ENCODE peak calls at places on chromosomes 11 and 22, in four cellular contexts. One of them, this sample, is unnamed.
A peak's percentile ranks its signal among the peaks of the same experiment; 100 is the strongest.

GRCh38 chr22:39622881-39623367 is 52.4 kb downstream of the CACNA1I start:
- DNase-seq in Panc1: no peak
- DNase-seq in neural progenitor cell: peak; percentile 75
- DNase-seq in CD8-positive, alpha-beta T cell: peak; percentile 39
- DNase-seq in this sample: peak; percentile 75

GRCh38 chr11:22430286-22430685 is 92.1 kb downstream of the SLC17A6 start:
- DNase-seq in Panc1: no peak
- DNase-seq in CD8-positive, alpha-beta T cell: no peak
- DNase-seq in neural progenitor cell: no peak
- DNase-seq in this sample: no peak

GRCh38 chr11:73980001-73980960 is 2.4 kb downstream of the UCP2 start:
- DNase-seq in neural progenitor cell: no peak
- DNase-seq in CD8-positive, alpha-beta T cell: peak; percentile 67
- DNase-seq in Panc1: no peak
- DNase-seq in this sample: no peak

GRCh38 chr11:107293677-107294344 is 163.8 kb downstream of the CWF19L2 start:
- DNase-seq in neural progenitor cell: peak; percentile 9
- DNase-seq in CD8-positive, alpha-beta T cell: no peak
- DNase-seq in Panc1: no peak
- DNase-seq in this sample: no peak

GRCh38 chr11:106231591-106231990 is 154.1 kb downstream of the AASDHPPT start:
- DNase-seq in neural progenitor cell: peak; percentile 18
- DNase-seq in CD8-positive, alpha-beta T cell: no peak
- DNase-seq in Panc1: no peak
- DNase-seq in this sample: no peak

GRCh38 chr11:96075532-96075959 is 151.6 kb upstream of the MTMR2 start:
- DNase-seq in Panc1: no peak
- DNase-seq in neural progenitor cell: no peak
- DNase-seq in CD8-positive, alpha-beta T cell: no peak
- DNase-seq in this sample: no peak

GRCh38 chr22:18954333-18954732 is 18.2 kb upstream of the PRODH start:
- DNase-seq in Panc1: peak; percentile 12
- DNase-seq in neural progenitor cell: peak; percentile 81
- DNase-seq in CD8-positive, alpha-beta T cell: peak; percentile 20
- DNase-seq in this sample: peak; percentile 45

GRCh38 chr11:17831883-17832282 is 97.3 kb downstream of the KCNC1 start:
- DNase-seq in neural progenitor cell: no peak
- DNase-seq in Panc1: no peak
- DNase-seq in CD8-positive, alpha-beta T cell: no peak
- DNase-seq in this sample: no peak

GRCh38 chr11:34358258-34358665 is 452 bp upstream of the ABTB2 start:
- DNase-seq in Panc1: no peak
- DNase-seq in CD8-positive, alpha-beta T cell: peak; percentile 15
- DNase-seq in neural progenitor cell: peak; percentile 83
- DNase-seq in this sample: no peak

GRCh38 chr11:120555433-120555773 is 43.9 kb downstream of the GRIK4 start:
- DNase-seq in CD8-positive, alpha-beta T cell: no peak
- DNase-seq in Panc1: no peak
- DNase-seq in neural progenitor cell: no peak
- DNase-seq in this sample: no peak

GRCh38 chr11:61587951-61588695 is 7.2 kb upstream of the SYT7 start:
- DNase-seq in CD8-positive, alpha-beta T cell: peak; percentile 29
- DNase-seq in Panc1: no peak
- DNase-seq in neural progenitor cell: peak; percentile 76
- DNase-seq in this sample: no peak

GRCh38 chr11:61193596-61193995 is 9.7 kb upstream of the PGA3 start:
- DNase-seq in neural progenitor cell: no peak
- DNase-seq in CD8-positive, alpha-beta T cell: no peak
- DNase-seq in Panc1: no peak
- DNase-seq in this sample: no peak

GRCh38 chr22:50260434-50260800 is 1.1 kb downstream of the MAPK12 start:
- DNase-seq in Panc1: no peak
- DNase-seq in neural progenitor cell: no peak
- DNase-seq in CD8-positive, alpha-beta T cell: no peak
- DNase-seq in this sample: no peak

GRCh38 chr11:67345949-67346819 is 7.2 kb downstream of the POLD4 start:
- DNase-seq in CD8-positive, alpha-beta T cell: no peak
- DNase-seq in Panc1: peak; percentile 89
- DNase-seq in neural progenitor cell: peak; percentile 44
- DNase-seq in this sample: no peak

GRCh38 chr22:43497956-43498855 is 86.4 kb downstream of the MPPED1 start:
- DNase-seq in Panc1: no peak
- DNase-seq in CD8-positive, alpha-beta T cell: no peak
- DNase-seq in neural progenitor cell: no peak
- DNase-seq in this sample: no peak

GRCh38 chr11:121795206-121795605 is 320.8 kb downstream of the BLID start:
- DNase-seq in Panc1: no peak
- DNase-seq in neural progenitor cell: no peak
- DNase-seq in CD8-positive, alpha-beta T cell: no peak
- DNase-seq in this sample: no peak

GRCh38 chr22:38731703-38732161 is 24.1 kb downstream of the SUN2 start:
- DNase-seq in neural progenitor cell: no peak
- DNase-seq in Panc1: no peak
- DNase-seq in CD8-positive, alpha-beta T cell: no peak
- DNase-seq in this sample: no peak

GRCh38 chr11:5809905-5810792 is 1.4 kb downstream of the OR52N2 start:
- DNase-seq in Panc1: no peak
- DNase-seq in CD8-positive, alpha-beta T cell: no peak
- DNase-seq in neural progenitor cell: no peak
- DNase-seq in this sample: no peak

GRCh38 chr11:78145511-78146030 is 6.1 kb upstream of the ALG8 start:
- DNase-seq in neural progenitor cell: no peak
- DNase-seq in Panc1: no peak
- DNase-seq in CD8-positive, alpha-beta T cell: no peak
- DNase-seq in this sample: no peak

GRCh38 chr11:113835306-113835705 is 40.1 kb downstream of the USP28 start:
- DNase-seq in CD8-positive, alpha-beta T cell: no peak
- DNase-seq in neural progenitor cell: no peak
- DNase-seq in Panc1: no peak
- DNase-seq in this sample: no peak

GRCh38 chr22:44526431-44527115 is 28.5 kb upstream of the RTL6 start:
- DNase-seq in neural progenitor cell: no peak
- DNase-seq in CD8-positive, alpha-beta T cell: no peak
- DNase-seq in Panc1: no peak
- DNase-seq in this sample: no peak

GRCh38 chr11:78038697-78039313 is 15.7 kb upstream of the KCTD14 start:
- DNase-seq in CD8-positive, alpha-beta T cell: no peak
- DNase-seq in Panc1: no peak
- DNase-seq in neural progenitor cell: no peak
- DNase-seq in this sample: no peak

GRCh38 chr11:66639066-66639813 is 737 bp downstream of the RBM4 start:
- DNase-seq in Panc1: no peak
- DNase-seq in CD8-positive, alpha-beta T cell: no peak
- DNase-seq in neural progenitor cell: no peak
- DNase-seq in this sample: no peak

GRCh38 chr11:113474362-113475159 is 637 bp downstream of the DRD2 start:
- DNase-seq in Panc1: no peak
- DNase-seq in neural progenitor cell: peak; percentile 95
- DNase-seq in CD8-positive, alpha-beta T cell: no peak
- DNase-seq in this sample: peak; percentile 86

GRCh38 chr22:16974298-16975084 is 33.5 kb downstream of the GAB4 start:
- DNase-seq in neural progenitor cell: no peak
- DNase-seq in CD8-positive, alpha-beta T cell: no peak
- DNase-seq in Panc1: no peak
- DNase-seq in this sample: no peak

GRCh38 chr11:20211691-20212090 is 51.4 kb upstream of the DBX1 start:
- DNase-seq in neural progenitor cell: no peak
- DNase-seq in CD8-positive, alpha-beta T cell: no peak
- DNase-seq in Panc1: no peak
- DNase-seq in this sample: no peak

GRCh38 chr22:19495562-19496323 is 16.0 kb downstream of the CDC45 start:
- DNase-seq in CD8-positive, alpha-beta T cell: no peak
- DNase-seq in Panc1: no peak
- DNase-seq in neural progenitor cell: no peak
- DNase-seq in this sample: no peak

GRCh38 chr11:29159552-29160465 is 857.0 kb downstream of the KCNA4 start:
- DNase-seq in CD8-positive, alpha-beta T cell: no peak
- DNase-seq in Panc1: peak; percentile 17
- DNase-seq in neural progenitor cell: peak; percentile 82
- DNase-seq in this sample: peak; percentile 54

GRCh38 chr11:33160147-33160546 is 1.1 kb downstream of the CSTF3 start:
- DNase-seq in neural progenitor cell: peak; percentile 16
- DNase-seq in Panc1: no peak
- DNase-seq in CD8-positive, alpha-beta T cell: no peak
- DNase-seq in this sample: no peak

GRCh38 chr11:46658259-46658658 is 40.9 kb downstream of the ATG13 start:
- DNase-seq in neural progenitor cell: no peak
- DNase-seq in CD8-positive, alpha-beta T cell: no peak
- DNase-seq in Panc1: no peak
- DNase-seq in this sample: no peak

GRCh38 chr22:41526802-41527799 is 17.2 kb downstream of the POLR3H start:
- DNase-seq in neural progenitor cell: peak; percentile 47
- DNase-seq in CD8-positive, alpha-beta T cell: peak; percentile 49
- DNase-seq in Panc1: no peak
- DNase-seq in this sample: no peak

GRCh38 chr11:11856638-11857037 is 14.9 kb downstream of the USP47 start:
- DNase-seq in Panc1: no peak
- DNase-seq in neural progenitor cell: no peak
- DNase-seq in CD8-positive, alpha-beta T cell: no peak
- DNase-seq in this sample: no peak

GRCh38 chr22:37971475-37972434 is 12.6 kb downstream of the SOX10 start:
- DNase-seq in Panc1: no peak
- DNase-seq in neural progenitor cell: peak; percentile 72
- DNase-seq in CD8-positive, alpha-beta T cell: no peak
- DNase-seq in this sample: no peak

GRCh38 chr22:19130959-19131684 is at the start of gene TSSK2:
- DNase-seq in neural progenitor cell: no peak
- DNase-seq in CD8-positive, alpha-beta T cell: no peak
- DNase-seq in Panc1: no peak
- DNase-seq in this sample: no peak

DNA sequence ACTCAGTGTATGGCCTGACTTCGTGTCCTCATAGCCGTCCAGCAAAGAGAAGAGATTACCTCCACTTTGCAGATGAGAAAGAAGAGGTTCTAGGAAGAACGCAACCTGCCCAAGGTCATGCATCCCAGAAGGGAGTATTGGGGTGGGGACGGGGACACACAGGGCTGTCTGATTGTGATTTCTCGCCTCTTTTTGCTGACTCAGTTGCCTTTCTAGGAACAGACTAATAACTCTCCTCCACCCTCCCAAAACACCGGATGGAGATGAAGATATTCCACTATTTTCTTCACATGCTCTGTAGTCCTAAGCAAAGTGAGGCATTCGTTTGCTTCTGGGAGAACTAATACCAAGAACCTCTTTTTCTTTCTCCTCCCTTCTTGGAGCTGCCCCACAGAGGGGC is 529.3 kb downstream of the MIAT start:
- DNase-seq in CD8-positive, alpha-beta T cell: no peak
- DNase-seq in Panc1: no peak
- DNase-seq in neural progenitor cell: no peak
- DNase-seq in this sample: no peak
- H3K27me3 ChIP-seq in CD8-positive, alpha-beta T cell: no peaks in the 10 kb centered on the region
- H3K27me3 ChIP-seq in Panc1: no peaks in the 10 kb centered on the region
- H3K27me3 ChIP-seq in neural progenitor cell: no peaks in the 10 kb centered on the region
- H3K27me3 ChIP-seq in this sample: no peaks in the 10 kb centered on the region

DNA sequence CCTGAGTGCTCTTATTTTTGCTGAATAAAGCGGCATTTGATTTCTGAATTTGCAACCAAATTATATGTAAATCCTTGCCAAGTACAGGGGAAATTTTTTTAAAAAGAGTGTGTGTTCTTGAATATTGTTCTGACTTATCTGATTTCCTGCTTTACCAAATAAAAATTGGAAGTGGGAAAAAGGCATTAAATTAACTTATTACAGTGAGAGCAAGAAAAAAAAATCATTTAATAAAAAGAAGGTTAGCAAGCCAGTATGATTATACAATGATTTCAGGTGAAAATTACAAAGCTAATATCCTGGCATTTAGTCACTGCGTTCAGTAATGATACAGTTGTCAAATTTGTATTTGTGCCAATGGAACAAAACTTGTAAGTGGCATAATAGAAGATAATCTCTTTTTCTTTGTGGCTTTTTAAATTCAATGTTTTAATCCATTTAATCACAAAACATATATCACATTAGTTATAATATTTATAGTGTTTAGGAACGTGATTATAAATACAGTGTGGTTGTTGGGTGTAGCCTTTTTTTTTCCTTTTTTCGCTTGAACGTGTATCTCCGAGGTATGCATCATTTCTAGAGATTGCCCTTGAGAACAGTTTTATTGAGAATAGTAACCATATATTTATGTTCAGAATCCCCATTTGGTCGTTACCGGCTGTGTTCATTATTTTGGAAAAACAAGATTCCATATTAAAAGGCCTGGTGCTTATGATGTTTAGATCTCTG is 82.0 kb upstream of the PPARA start:
- DNase-seq in neural progenitor cell: no peak
- DNase-seq in Panc1: no peak
- DNase-seq in CD8-positive, alpha-beta T cell: no peak
- DNase-seq in this sample: no peak
- H3K4me3 ChIP-seq in neural progenitor cell: no peak overlapping the region
- H3K4me3 ChIP-seq in Panc1: peak overlapping the region; percentile 60
- H3K4me3 ChIP-seq in CD8-positive, alpha-beta T cell: peak overlapping the region; percentile 23
- H3K4me3 ChIP-seq in this sample: no peak overlapping the region

GRCh38 chr11:57324154-57324885 is 432 bp downstream of the TNKS1BP1 start:
- DNase-seq in CD8-positive, alpha-beta T cell: no peak
- DNase-seq in neural progenitor cell: peak; percentile 88
- DNase-seq in Panc1: no peak
- DNase-seq in this sample: no peak

GRCh38 chr11:57321996-57322880 is 2.5 kb downstream of the TNKS1BP1 start:
- DNase-seq in neural progenitor cell: peak; percentile 88
- DNase-seq in Panc1: no peak
- DNase-seq in CD8-positive, alpha-beta T cell: no peak
- DNase-seq in this sample: no peak

GRCh38 chr11:57322881-57323467 is 1.8 kb downstream of the TNKS1BP1 start:
- DNase-seq in neural progenitor cell: no peak
- DNase-seq in CD8-positive, alpha-beta T cell: no peak
- DNase-seq in Panc1: no peak
- DNase-seq in this sample: no peak

GRCh38 chr11:57324886-57325734 is at the start of gene TNKS1BP1:
- DNase-seq in neural progenitor cell: peak; percentile 98
- DNase-seq in Panc1: no peak
- DNase-seq in CD8-positive, alpha-beta T cell: peak; percentile 74
- DNase-seq in this sample: peak; percentile 67

GRCh38 chr11:57323503-57324153 is 1.1 kb downstream of the TNKS1BP1 start:
- DNase-seq in Panc1: no peak
- DNase-seq in CD8-positive, alpha-beta T cell: no peak
- DNase-seq in neural progenitor cell: no peak
- DNase-seq in this sample: no peak
- H3K4me1 ChIP-seq in Panc1: peaks cover 39% of the 10 kb centered on the region
- H3K4me1 ChIP-seq in CD8-positive, alpha-beta T cell: peaks cover 29% of the 10 kb centered on the region
- H3K4me1 ChIP-seq in neural progenitor cell: peaks cover 38% of the 10 kb centered on the region
- H3K4me1 ChIP-seq in this sample: peaks cover 6% of the 10 kb centered on the region

GRCh38 chr11:1367721-1368120 is 22.0 kb upstream of the BRSK2 start:
- DNase-seq in Panc1: no peak
- DNase-seq in neural progenitor cell: no peak
- DNase-seq in CD8-positive, alpha-beta T cell: no peak
- DNase-seq in this sample: no peak
- H3K27me3 ChIP-seq in Panc1: peaks cover 8% of the 10 kb centered on the region
- H3K27me3 ChIP-seq in neural progenitor cell: no peaks in the 10 kb centered on the region
- H3K27me3 ChIP-seq in CD8-positive, alpha-beta T cell: no peaks in the 10 kb centered on the region
- H3K27me3 ChIP-seq in this sample: no peaks in the 10 kb centered on the region

This sample was measured in iPS DF 6.9.